ENCODE peak calls at places on chromosomes 3 and 15, in four cellular contexts. E is HepG2, L is GM12878, Z is K562. P is an unnamed sample.

GRCh38 chr15:67031321-67031720 is 34.1 kb upstream of the SMAD3 start:
- DNase-seq in L (no peak), E (no peak), Z (no peak), P (no peak)

GRCh38 chr15:36468746-36469145 is 110.7 kb upstream of the CDIN1 start:
- DNase-seq in L (no peak), E (no peak), Z (no peak), P (no peak)

GRCh38 chr15:96565266-96565665 is 234.8 kb downstream of the NR2F2 start:
- DNase-seq in E (no peak), Z (no peak), L (no peak), P (no peak)

GRCh38 chr3:195094211-195094921 is 176.6 kb downstream of the XXYLT1 start:
- DNase-seq in Z (no peak), E (no peak), L (peak; percentile 51), P (no peak)

GRCh38 chr3:73490453-73491311 is 134.1 kb downstream of the PDZRN3 start:
- DNase-seq in E (peak; percentile 49), Z (no peak), L (no peak), P (peak; percentile 42)

GRCh38 chr3:106485802-106486201 is 617.0 kb upstream of the CBLB start:
- DNase-seq in E (no peak), L (no peak), Z (no peak), P (no peak)

GRCh38 chr3:123750659-123751420 is 133.3 kb downstream of the MYLK start:
- DNase-seq in L (no peak), E (peak; percentile 93), Z (no peak), P (no peak)

GRCh38 chr3:50162034-50162883 is 7.1 kb downstream of the SEMA3F start:
- DNase-seq in Z (no peak), E (no peak), L (no peak), P (no peak)

GRCh38 chr3:142498397-142499180 is 50.8 kb upstream of the XRN1 start:
- DNase-seq in Z (no peak), E (no peak), L (no peak), P (no peak)

GRCh38 chr3:132087356-132087755 is 52.5 kb upstream of the CPNE4 start:
- DNase-seq in Z (no peak), L (no peak), E (no peak), P (no peak)

GRCh38 chr3:159620281-159620680 is 368.4 kb upstream of the IL12A start:
- DNase-seq in L (no peak), E (no peak), Z (no peak), P (no peak)

GRCh38 chr15:100201376-100202280 is 140.1 kb downstream of the ADAMTS17 start:
- DNase-seq in E (no peak), Z (no peak), L (peak; percentile 47), P (no peak)

GRCh38 chr3:17257269-17257668 is 372.5 kb downstream of the PLCL2 start:
- DNase-seq in Z (no peak), L (no peak), E (no peak), P (no peak)

GRCh38 chr3:52084954-52085730 is 28.8 kb upstream of the DUSP7 start:
- DNase-seq in L (no peak), Z (no peak), E (no peak), P (peak; percentile 46)

GRCh38 chr3:87873136-87873535 is 185.7 kb downstream of the CGGBP1 start:
- DNase-seq in L (no peak), Z (no peak), E (no peak), P (no peak)

GRCh38 chr3:142501004-142501926 is 53.4 kb upstream of the XRN1 start:
- DNase-seq in L (no peak), E (no peak), Z (no peak), P (no peak)

GRCh38 chr3:2153047-2153446 is 54.4 kb downstream of the CNTN4 start:
- DNase-seq in L (no peak), E (no peak), Z (no peak), P (no peak)

GRCh38 chr3:135491478-135491877 is 474.1 kb upstream of the PPP2R3A start:
- DNase-seq in Z (no peak), E (no peak), L (no peak), P (no peak)

GRCh38 chr3:78390221-78390620 is 1350.3 kb downstream of the ROBO2 start:
- DNase-seq in L (no peak), E (no peak), Z (no peak), P (no peak)

GRCh38 chr3:42656680-42657610 is 3.4 kb downstream of the ZBTB47 start:
- DNase-seq in E (no peak), L (no peak), Z (no peak), P (no peak)

GRCh38 chr3:196969660-196970546 is 1.3 kb upstream of the PIGZ start:
- DNase-seq in E (no peak), L (no peak), Z (peak; percentile 88), P (peak; percentile 66)

GRCh38 chr3:188624828-188625227 is 470.9 kb downstream of the LPP start:
- DNase-seq in E (no peak), L (no peak), Z (no peak), P (no peak)

GRCh38 chr15:56205061-56205876 is 38.4 kb downstream of the RFX7 start:
- DNase-seq in L (no peak), Z (no peak), E (no peak), P (no peak)

GRCh38 chr3:66602237-66602636 is 101.4 kb upstream of the LRIG1 start:
- DNase-seq in L (no peak), E (no peak), Z (no peak), P (no peak)

GRCh38 chr3:55066406-55067128 is 138.7 kb upstream of the LRTM1 start:
- DNase-seq in L (no peak), E (no peak), Z (no peak), P (no peak)

DNA sequence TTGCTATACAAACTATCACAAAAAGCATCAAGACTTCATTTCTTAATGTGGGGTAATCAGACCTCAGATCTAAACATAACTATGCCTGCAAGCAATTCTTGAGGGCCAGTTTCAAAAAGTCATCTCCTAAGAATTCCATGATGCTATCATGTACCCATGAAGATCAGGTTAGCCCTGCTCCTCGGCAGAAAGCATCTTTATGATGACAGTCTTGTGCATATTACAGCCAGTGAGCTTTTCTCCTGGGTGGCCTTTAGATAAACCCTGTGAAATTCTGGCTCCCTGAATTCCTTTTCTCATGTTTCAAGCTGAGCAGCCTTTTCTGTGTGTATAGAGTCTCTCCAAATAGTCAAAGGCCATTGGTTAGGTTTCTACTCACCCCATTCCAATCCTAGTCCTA is 201.9 kb upstream of the MCTP2 start:
- DNase-seq in Z (no peak), E (no peak), L (no peak), P (no peak)
- TF ChIP-seq CBFB in Z (no peak), E (no peak), L (no peak), P (no peak)

DNA sequence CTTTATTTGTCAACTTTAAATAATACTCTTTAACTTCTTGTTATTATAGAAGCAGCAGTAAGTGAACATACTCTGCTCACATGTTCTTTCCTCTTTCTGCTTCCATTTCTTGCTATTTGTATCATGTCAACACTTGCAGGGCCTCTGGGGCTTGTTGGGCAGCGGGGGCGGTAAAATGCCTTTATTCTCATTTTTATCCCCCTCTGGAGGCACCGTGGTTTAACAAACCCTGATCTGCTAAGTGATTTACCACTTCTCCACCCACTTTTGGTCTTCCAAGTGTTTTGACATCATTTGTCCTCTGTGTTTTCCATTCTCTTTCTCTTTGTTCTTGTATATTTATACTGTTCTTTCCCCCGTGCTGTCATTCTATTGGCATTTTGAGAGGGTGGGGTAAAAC is 33.9 kb downstream of the SCN10A start:
- DNase-seq in Z (no peak), L (no peak), E (peak; percentile 30), P (no peak)
- TF ChIP-seq SP1 in Z (no peak), L (no peak), E (no peak), P (no peak)

DNA sequence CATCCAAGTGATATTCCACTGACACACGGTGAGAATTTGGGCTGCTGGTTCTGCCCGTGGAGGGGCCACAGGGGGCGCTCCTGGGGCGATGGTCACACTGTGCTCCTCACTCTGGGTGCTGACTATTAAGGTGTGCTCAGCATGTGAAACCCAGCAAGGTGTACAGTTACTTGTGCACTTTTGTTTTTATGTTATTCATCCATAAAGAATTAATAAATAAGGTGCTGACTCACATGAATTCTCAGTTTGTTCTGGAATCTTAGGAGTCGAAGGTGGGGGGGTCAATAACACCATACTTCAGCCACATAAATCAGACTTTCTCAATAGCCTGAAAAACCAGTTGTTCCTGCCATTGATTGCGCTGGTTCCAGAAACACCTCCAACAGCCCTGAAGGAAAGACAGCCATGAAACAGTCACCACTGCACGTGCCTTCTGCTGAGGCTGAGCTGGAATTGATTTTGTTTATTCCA is 53.5 kb upstream of the SPATA12 start:
- DNase-seq in L (no peak), E (no peak), Z (peak; percentile 41), P (peak; percentile 60)
- TF ChIP-seq CTCF in L (peak; percentile 38), E (peak; percentile 8), Z (peak; percentile 62), P (peak; percentile 38)

GRCh38 chr15:75197062-75197630 is 4.5 kb upstream of the C15orf39 start:
- DNase-seq in E (no peak), L (no peak), Z (no peak), P (no peak)
- TF ChIP-seq CBFB in E (no peak), L (no peak), Z (no peak), P (no peak)

GRCh38 chr3:141462176-141462859 is 24.5 kb upstream of the RASA2 start:
- DNase-seq in L (no peak), E (no peak), Z (no peak), P (no peak)
- TF ChIP-seq SP1 in L (no peak), E (no peak), Z (no peak), P (no peak)

GRCh38 chr3:85303156-85303555 is 344.4 kb downstream of the CADM2 start:
- DNase-seq in L (no peak), Z (no peak), E (no peak), P (no peak)

GRCh38 chr3:85304360-85304964 is 345.7 kb downstream of the CADM2 start:
- DNase-seq in Z (peak; percentile 5), E (peak; percentile 3), L (no peak), P (no peak)
- TF ChIP-seq CTCF in Z (peak; percentile 27), E (peak; percentile 32), L (no peak), P (peak; percentile 14)

DNA sequence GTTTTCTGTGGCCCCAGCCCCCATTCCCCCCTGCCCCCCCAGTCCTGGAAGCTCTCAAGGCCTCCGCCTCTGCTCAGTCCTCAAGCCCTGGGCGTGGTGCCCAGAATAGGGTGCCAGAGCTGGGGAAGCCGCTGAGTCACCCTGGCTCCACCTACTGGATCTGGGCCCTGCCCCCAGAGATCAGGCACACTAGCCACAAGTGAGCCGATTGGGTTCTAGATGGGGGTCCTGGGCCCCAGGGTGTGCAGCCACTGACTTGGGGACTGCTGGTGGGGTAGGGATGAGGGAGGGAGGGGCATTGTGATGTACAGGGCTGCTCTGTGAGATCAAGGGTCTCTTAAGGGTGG is 5.7 kb downstream of the EIF4G1 start:
- DNase-seq in L (no peak), E (peak; percentile 34), Z (peak; percentile 49), P (no peak)
- TF ChIP-seq CBFB in L (no peak), E (no peak), Z (no peak), P (no peak)

P was measured in WTC11.